ENCODE peak calls at places on chromosomes 7 and 10, in five cellular contexts. One of them, this sample, is unnamed.

GRCh38 chr7:37065779-37066271 is 341.5 kb upstream of the AOAH start:
- DNase-seq in right atrium auricular region: no peak
- DNase-seq in GM13976: no peak
- DNase-seq in fibroblast of lung: no peak
- DNase-seq in Panc1: no peak
- DNase-seq in this sample: no peak

GRCh38 chr7:99002146-99002826 is 124.0 kb downstream of the TRRAP start:
- DNase-seq in right atrium auricular region: no peak
- DNase-seq in GM13976: no peak
- DNase-seq in fibroblast of lung: no peak
- DNase-seq in Panc1: no peak
- DNase-seq in this sample: no peak

GRCh38 chr10:123274513-123275182 is 120.4 kb downstream of the BUB3 start:
- DNase-seq in right atrium auricular region: no peak
- DNase-seq in GM13976: no peak
- DNase-seq in fibroblast of lung: no peak
- DNase-seq in Panc1: no peak
- DNase-seq in this sample: no peak

GRCh38 chr7:41027428-41028115 is 675.3 kb downstream of the INHBA start:
- DNase-seq in right atrium auricular region: no peak
- DNase-seq in GM13976: no peak
- DNase-seq in fibroblast of lung: peak; percentile 64
- DNase-seq in Panc1: no peak
- DNase-seq in this sample: peak; percentile 95

GRCh38 chr10:58177362-58177947 is 90.2 kb downstream of the IPMK start:
- DNase-seq in right atrium auricular region: no peak
- DNase-seq in GM13976: peak; percentile 19
- DNase-seq in fibroblast of lung: peak; percentile 64
- DNase-seq in Panc1: no peak
- DNase-seq in this sample: no peak

GRCh38 chr10:62046522-62047239 is 145.2 kb downstream of the ARID5B start:
- DNase-seq in right atrium auricular region: no peak
- DNase-seq in GM13976: no peak
- DNase-seq in fibroblast of lung: peak; percentile 84
- DNase-seq in Panc1: no peak
- DNase-seq in this sample: peak; percentile 68

GRCh38 chr10:132701099-132701845 is 84.7 kb downstream of the NKX6-2 start:
- DNase-seq in right atrium auricular region: no peak
- DNase-seq in GM13976: no peak
- DNase-seq in fibroblast of lung: no peak
- DNase-seq in Panc1: no peak
- DNase-seq in this sample: no peak

GRCh38 chr10:119541046-119541445 is 1.5 kb downstream of the RGS10 start:
- DNase-seq in right atrium auricular region: no peak
- DNase-seq in GM13976: no peak
- DNase-seq in fibroblast of lung: peak; percentile 31
- DNase-seq in Panc1: no peak
- DNase-seq in this sample: peak; percentile 31

GRCh38 chr7:27611043-27611442 is 51.6 kb downstream of the HIBADH start:
- DNase-seq in right atrium auricular region: no peak
- DNase-seq in GM13976: no peak
- DNase-seq in fibroblast of lung: peak; percentile 14
- DNase-seq in Panc1: no peak
- DNase-seq in this sample: peak; percentile 81

GRCh38 chr10:77320852-77321496 is 316.6 kb downstream of the KCNMA1 start:
- DNase-seq in right atrium auricular region: no peak
- DNase-seq in GM13976: no peak
- DNase-seq in fibroblast of lung: peak; percentile 93
- DNase-seq in Panc1: no peak
- DNase-seq in this sample: peak; percentile 82

GRCh38 chr7:13179011-13179574 is 491.7 kb downstream of the ARL4A start:
- DNase-seq in right atrium auricular region: no peak
- DNase-seq in GM13976: no peak
- DNase-seq in fibroblast of lung: peak; percentile 19
- DNase-seq in Panc1: no peak
- DNase-seq in this sample: no peak

GRCh38 chr10:56370217-56371113 is 9.4 kb upstream of the ZWINT start:
- DNase-seq in right atrium auricular region: no peak
- DNase-seq in GM13976: no peak
- DNase-seq in fibroblast of lung: peak; percentile 9
- DNase-seq in Panc1: no peak
- DNase-seq in this sample: no peak

GRCh38 chr10:90813592-90814365 is 44.1 kb downstream of the HTR7 start:
- DNase-seq in right atrium auricular region: no peak
- DNase-seq in GM13976: no peak
- DNase-seq in fibroblast of lung: no peak
- DNase-seq in Panc1: no peak
- DNase-seq in this sample: no peak

GRCh38 chr10:35492387-35493195 is 112.5 kb upstream of the GJD4 start:
- DNase-seq in right atrium auricular region: no peak
- DNase-seq in GM13976: no peak
- DNase-seq in fibroblast of lung: no peak
- DNase-seq in Panc1: no peak
- DNase-seq in this sample: no peak

GRCh38 chr10:62805139-62806092 is 896 bp downstream of the ADO start:
- DNase-seq in right atrium auricular region: no peak
- DNase-seq in GM13976: peak; percentile 44
- DNase-seq in fibroblast of lung: peak; percentile 38
- DNase-seq in Panc1: no peak
- DNase-seq in this sample: peak; percentile 43

GRCh38 chr7:151520419-151521229 is 929 bp upstream of the RHEB start:
- DNase-seq in right atrium auricular region: no peak
- DNase-seq in GM13976: peak; percentile 44
- DNase-seq in fibroblast of lung: no peak
- DNase-seq in Panc1: no peak
- DNase-seq in this sample: no peak

GRCh38 chr7:1845536-1846311 is 175.6 kb downstream of the ELFN1 start:
- DNase-seq in right atrium auricular region: no peak
- DNase-seq in GM13976: no peak
- DNase-seq in fibroblast of lung: no peak
- DNase-seq in Panc1: no peak
- DNase-seq in this sample: no peak

GRCh38 chr10:103232772-103233488 is 12.8 kb upstream of the RPEL1 start:
- DNase-seq in right atrium auricular region: no peak
- DNase-seq in GM13976: no peak
- DNase-seq in fibroblast of lung: peak; percentile 79
- DNase-seq in Panc1: no peak
- DNase-seq in this sample: peak; percentile 36

GRCh38 chr10:59315465-59315864 is 46.9 kb downstream of the FAM13C start:
- DNase-seq in right atrium auricular region: no peak
- DNase-seq in GM13976: no peak
- DNase-seq in fibroblast of lung: no peak
- DNase-seq in Panc1: no peak
- DNase-seq in this sample: no peak

GRCh38 chr10:82625497-82626151 is 750.6 kb downstream of the NRG3 start:
- DNase-seq in right atrium auricular region: no peak
- DNase-seq in GM13976: no peak
- DNase-seq in fibroblast of lung: no peak
- DNase-seq in Panc1: no peak
- DNase-seq in this sample: no peak

GRCh38 chr7:99109108-99110051 is 34.5 kb downstream of the SMURF1 start:
- DNase-seq in right atrium auricular region: no peak
- DNase-seq in GM13976: no peak
- DNase-seq in fibroblast of lung: peak; percentile 48
- DNase-seq in Panc1: no peak
- DNase-seq in this sample: peak; percentile 31

GRCh38 chr10:46270086-46270811 is 16.5 kb upstream of the ANTXRL start:
- DNase-seq in right atrium auricular region: peak; percentile 26
- DNase-seq in GM13976: no peak
- DNase-seq in fibroblast of lung: no peak
- DNase-seq in Panc1: no peak
- DNase-seq in this sample: no peak

GRCh38 chr7:18975276-18975675 is 142.2 kb downstream of the TWIST1 start:
- DNase-seq in right atrium auricular region: no peak
- DNase-seq in GM13976: no peak
- DNase-seq in fibroblast of lung: no peak
- DNase-seq in Panc1: no peak
- DNase-seq in this sample: no peak

GRCh38 chr7:45721949-45722598 is 147.9 kb downstream of the ADCY1 start:
- DNase-seq in right atrium auricular region: no peak
- DNase-seq in GM13976: no peak
- DNase-seq in fibroblast of lung: no peak
- DNase-seq in Panc1: no peak
- DNase-seq in this sample: no peak

GRCh38 chr10:121078036-121078435 is 226.9 kb downstream of the WDR11 start:
- DNase-seq in right atrium auricular region: no peak
- DNase-seq in GM13976: no peak
- DNase-seq in fibroblast of lung: no peak
- DNase-seq in Panc1: no peak
- DNase-seq in this sample: no peak

GRCh38 chr10:106424076-106424475 is 740.4 kb downstream of the SORCS1 start:
- DNase-seq in right atrium auricular region: no peak
- DNase-seq in GM13976: no peak
- DNase-seq in fibroblast of lung: peak; percentile 85
- DNase-seq in Panc1: no peak
- DNase-seq in this sample: peak; percentile 95

GRCh38 chr10:132273966-132274365 is 33.8 kb downstream of the STK32C start:
- DNase-seq in right atrium auricular region: no peak
- DNase-seq in GM13976: no peak
- DNase-seq in fibroblast of lung: no peak
- DNase-seq in Panc1: no peak
- DNase-seq in this sample: no peak

GRCh38 chr10:12868229-12868628 is 133.3 kb downstream of the CCDC3 start:
- DNase-seq in right atrium auricular region: no peak
- DNase-seq in GM13976: no peak
- DNase-seq in fibroblast of lung: no peak
- DNase-seq in Panc1: no peak
- DNase-seq in this sample: no peak

GRCh38 chr7:143931739-143932138 is 3.3 kb upstream of the OR2F2 start:
- DNase-seq in right atrium auricular region: no peak
- DNase-seq in GM13976: no peak
- DNase-seq in fibroblast of lung: no peak
- DNase-seq in Panc1: no peak
- DNase-seq in this sample: peak; percentile 54

GRCh38 chr7:67788689-67789088 is 792.1 kb downstream of the TYW1 start:
- DNase-seq in right atrium auricular region: no peak
- DNase-seq in GM13976: no peak
- DNase-seq in fibroblast of lung: peak; percentile 9
- DNase-seq in Panc1: no peak
- DNase-seq in this sample: no peak
- TF ChIP-seq CTCF in right atrium auricular region: peak; percentile 34
- TF ChIP-seq CTCF in GM13976: no peak
- TF ChIP-seq CTCF in fibroblast of lung: no peak
- TF ChIP-seq CTCF in Panc1: peak; percentile 65
- TF ChIP-seq CTCF in this sample: peak; percentile 37

GRCh38 chr10:43782814-43783213 is 134.1 kb upstream of the ZNF32 start:
- DNase-seq in right atrium auricular region: no peak
- DNase-seq in GM13976: no peak
- DNase-seq in fibroblast of lung: no peak
- DNase-seq in Panc1: no peak
- DNase-seq in this sample: no peak

GRCh38 chr10:43790147-43790546 is 141.5 kb upstream of the ZNF32 start:
- DNase-seq in right atrium auricular region: no peak
- DNase-seq in GM13976: no peak
- DNase-seq in fibroblast of lung: no peak
- DNase-seq in Panc1: no peak
- DNase-seq in this sample: no peak

GRCh38 chr10:43781480-43782361 is 133.0 kb upstream of the ZNF32 start:
- DNase-seq in right atrium auricular region: no peak
- DNase-seq in GM13976: no peak
- DNase-seq in fibroblast of lung: no peak
- DNase-seq in Panc1: no peak
- DNase-seq in this sample: peak; percentile 3

GRCh38 chr10:43785252-43785651 is 136.6 kb upstream of the ZNF32 start:
- DNase-seq in right atrium auricular region: no peak
- DNase-seq in GM13976: no peak
- DNase-seq in fibroblast of lung: no peak
- DNase-seq in Panc1: no peak
- DNase-seq in this sample: no peak
- TF ChIP-seq CTCF in right atrium auricular region: peak; percentile 28
- TF ChIP-seq CTCF in GM13976: no peak
- TF ChIP-seq CTCF in fibroblast of lung: no peak
- TF ChIP-seq CTCF in Panc1: no peak
- TF ChIP-seq CTCF in this sample: peak; percentile 35

GRCh38 chr10:101284171-101285092 is 55.2 kb upstream of the LBX1 start:
- DNase-seq in right atrium auricular region: no peak
- DNase-seq in GM13976: no peak
- DNase-seq in fibroblast of lung: no peak
- DNase-seq in Panc1: no peak
- DNase-seq in this sample: no peak
- TF ChIP-seq CTCF in right atrium auricular region: no peak
- TF ChIP-seq CTCF in GM13976: no peak
- TF ChIP-seq CTCF in fibroblast of lung: no peak
- TF ChIP-seq CTCF in Panc1: no peak
- TF ChIP-seq CTCF in this sample: no peak

GRCh38 chr7:129381710-129382484 is 52.3 kb upstream of the STRIP2 start:
- DNase-seq in right atrium auricular region: no peak
- DNase-seq in GM13976: no peak
- DNase-seq in fibroblast of lung: no peak
- DNase-seq in Panc1: no peak
- DNase-seq in this sample: no peak

GRCh38 chr7:129373651-129374428 is 60.4 kb upstream of the STRIP2 start:
- DNase-seq in right atrium auricular region: no peak
- DNase-seq in GM13976: no peak
- DNase-seq in fibroblast of lung: no peak
- DNase-seq in Panc1: no peak
- DNase-seq in this sample: no peak

GRCh38 chr7:129376076-129376777 is 58.0 kb upstream of the STRIP2 start:
- DNase-seq in right atrium auricular region: no peak
- DNase-seq in GM13976: peak; percentile 55
- DNase-seq in fibroblast of lung: peak; percentile 43
- DNase-seq in Panc1: peak; percentile 47
- DNase-seq in this sample: peak; percentile 20

GRCh38 chr7:129375221-129375938 is 58.9 kb upstream of the STRIP2 start:
- DNase-seq in right atrium auricular region: no peak
- DNase-seq in GM13976: no peak
- DNase-seq in fibroblast of lung: no peak
- DNase-seq in Panc1: no peak
- DNase-seq in this sample: no peak

DNA sequence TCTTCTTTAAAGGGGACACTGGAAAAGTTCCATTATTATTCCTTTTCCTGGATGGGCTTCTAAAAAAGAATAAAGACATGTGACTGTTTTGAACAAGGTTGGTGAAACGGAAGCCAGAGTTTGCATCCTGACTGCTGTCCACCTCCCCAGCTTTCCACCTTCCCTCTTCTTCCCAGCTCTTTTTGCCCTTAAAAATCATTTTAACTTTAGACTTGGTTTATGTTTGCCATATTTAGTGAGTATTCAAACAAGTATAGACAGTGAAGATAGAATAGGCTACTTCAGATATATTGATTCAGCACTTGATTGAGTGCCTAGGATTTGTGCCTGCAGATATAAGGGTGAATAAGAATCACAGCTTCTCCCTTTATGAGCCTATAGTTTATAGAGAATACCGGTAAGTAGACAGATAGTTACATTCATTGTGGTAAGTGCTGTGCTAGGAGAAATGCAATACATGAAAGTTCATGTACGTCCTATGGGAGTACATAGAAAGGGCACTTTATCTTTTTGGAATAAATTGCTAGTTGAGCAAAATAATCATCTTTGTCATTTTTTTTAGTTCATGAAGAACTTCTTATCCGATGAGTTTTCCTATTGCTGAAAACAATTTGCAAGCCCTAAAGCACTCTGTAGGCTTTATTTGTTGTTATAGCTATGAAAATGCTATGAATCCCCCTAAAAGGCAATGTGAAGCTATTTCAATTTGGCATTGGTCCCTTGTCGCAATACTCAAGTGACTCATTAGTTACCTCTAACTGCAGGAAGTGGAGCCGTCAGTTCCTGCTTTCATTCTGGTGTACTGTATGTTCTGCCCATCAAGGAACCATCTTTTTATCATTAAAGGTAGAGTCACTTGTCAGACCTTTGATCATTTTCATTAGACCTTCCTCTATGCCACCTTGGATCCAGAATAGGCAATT is 57.2 kb upstream of the STRIP2 start:
- DNase-seq in right atrium auricular region: no peak
- DNase-seq in GM13976: peak; percentile 37
- DNase-seq in fibroblast of lung: peak; percentile 50
- DNase-seq in Panc1: no peak
- DNase-seq in this sample: no peak
- TF ChIP-seq CTCF in right atrium auricular region: no peak
- TF ChIP-seq CTCF in GM13976: peak; percentile 14
- TF ChIP-seq CTCF in fibroblast of lung: no peak
- TF ChIP-seq CTCF in Panc1: peak; percentile 53
- TF ChIP-seq CTCF in this sample: peak; percentile 17

This sample was measured in HFFc6.